ENCODE peak calls at places on chromosomes 6 and 20, in four cellular contexts. B, R, Z and E are unnamed samples.

GRCh38 chr6:98094696-98095095 is 739.7 kb upstream of the POU3F2 start:
- DNase-seq in B (no peak), R (no peak), Z (no peak), E (no peak)

GRCh38 chr20:41340327-41341055 is at the start of gene LPIN3:
- DNase-seq in B (peak), R (peak), Z (peak), E (peak)

GRCh38 chr6:36217188-36217587 is 20.6 kb downstream of the BRPF3 start:
- DNase-seq in B (no peak), R (no peak), Z (no peak), E (no peak)

GRCh38 chr6:11854418-11855165 is 76.0 kb upstream of the ADTRP start:
- DNase-seq in B (no peak), R (peak), Z (no peak), E (no peak)

GRCh38 chr6:2971420-2972218 is at the start of gene SERPINB6:
- DNase-seq in B (peak), R (peak), Z (peak), E (peak)

GRCh38 chr6:125415921-125416320 is 114.2 kb upstream of the HDDC2 start:
- DNase-seq in B (no peak), R (peak), Z (no peak), E (no peak)

GRCh38 chr20:1579488-1579887 is 22.0 kb upstream of the SIRPD start:
- DNase-seq in B (no peak), R (no peak), Z (no peak), E (no peak)

GRCh38 chr20:63691711-63692435 is 4.6 kb upstream of the TNFRSF6B start:
- DNase-seq in B (no peak), R (no peak), Z (peak), E (peak)

GRCh38 chr20:15627501-15627903 is 945.7 kb downstream of the KIF16B start:
- DNase-seq in B (no peak), R (no peak), Z (no peak), E (no peak)

DNA sequence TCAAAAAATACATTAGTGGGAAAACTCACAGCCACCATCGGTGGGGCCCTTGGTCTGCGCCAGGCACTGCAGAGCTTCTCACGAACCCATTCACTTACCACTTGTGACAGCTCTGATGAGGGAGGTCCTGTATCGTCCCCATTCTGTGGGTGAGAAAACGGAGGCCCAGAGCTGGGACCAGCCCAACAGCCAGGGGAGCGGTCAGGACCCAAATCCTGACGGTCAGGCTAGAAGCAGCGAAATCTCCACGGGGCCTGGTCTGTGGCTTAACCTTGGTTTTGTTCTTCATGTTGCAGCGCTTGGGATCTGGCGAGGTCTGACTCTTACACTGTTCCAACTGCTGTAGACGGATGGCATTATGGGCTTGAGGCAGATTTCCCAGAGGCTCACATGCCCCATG is 7.7 kb upstream of the VSX1 start:
- DNase-seq in B (no peak), R (no peak), Z (no peak), E (no peak)
- H3K4me3 ChIP-seq in B (no peak), R (no peak), Z (no peak), E (no peak)

GRCh38 chr20:53948383-53949318 is 121.7 kb downstream of the BCAS1 start:
- DNase-seq in B (no peak), R (no peak), Z (no peak), E (no peak)
- H3K4me3 ChIP-seq in B (no peak), R (no peak), Z (peak), E (no peak)

GRCh38 chr6:41505084-41506049 is 40.8 kb upstream of the FOXP4 start:
- DNase-seq in B (peak), R (peak), Z (peak), E (peak)

GRCh38 chr6:41503435-41503768 is 42.8 kb upstream of the FOXP4 start:
- DNase-seq in B (no peak), R (no peak), Z (no peak), E (no peak)

GRCh38 chr6:41502607-41503434 is 43.4 kb upstream of the FOXP4 start:
- DNase-seq in B (peak), R (no peak), Z (no peak), E (peak)

GRCh38 chr6:41504526-41505021 is 41.6 kb upstream of the FOXP4 start:
- DNase-seq in B (no peak), R (peak), Z (no peak), E (no peak)

GRCh38 chr6:41503841-41504525 is 42.2 kb upstream of the FOXP4 start:
- DNase-seq in B (peak), R (peak), Z (no peak), E (peak)
- H3K4me3 ChIP-seq in B (peak), R (peak), Z (peak), E (no peak)

DNA sequence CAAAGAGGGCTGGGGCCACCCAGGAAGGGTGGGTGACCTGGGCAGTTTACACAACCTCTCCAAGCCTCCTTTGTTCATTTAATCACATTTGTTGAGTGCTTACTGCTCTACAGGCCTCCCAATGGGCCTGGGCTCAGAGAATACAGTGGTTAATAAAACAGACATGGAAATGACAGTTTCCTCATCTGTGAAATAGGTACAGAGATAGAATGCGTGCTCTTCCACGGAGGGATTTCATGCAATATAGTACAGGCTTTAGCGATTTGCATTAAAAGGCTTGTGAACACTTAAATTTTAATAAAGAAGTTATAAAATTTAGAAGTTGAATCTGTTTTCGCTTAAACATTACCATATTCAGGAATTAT is 802 bp upstream of the FERMT1 start:
- DNase-seq in B (no peak), R (no peak), Z (no peak), E (no peak)
- H3K4me3 ChIP-seq in B (peak), R (no peak), Z (peak), E (no peak)

GRCh38 chr6:46528956-46529750 is 37.9 kb upstream of the RCAN2 start:
- DNase-seq in B (no peak), R (no peak), Z (no peak), E (no peak)
- H3K4me3 ChIP-seq in B (no peak), R (no peak), Z (no peak), E (no peak)

GRCh38 chr20:50165687-50166554 is 12.4 kb upstream of the PEDS1 start:
- DNase-seq in B (peak), R (peak), Z (peak), E (peak)
- H3K4me3 ChIP-seq in B (peak), R (peak), Z (peak), E (peak)

GRCh38 chr20:48227381-48227780 is 442.1 kb upstream of the SULF2 start:
- DNase-seq in B (no peak), R (no peak), Z (no peak), E (no peak)

GRCh38 chr20:48224531-48224930 is 439.2 kb upstream of the SULF2 start:
- DNase-seq in B (no peak), R (peak), Z (no peak), E (no peak)

GRCh38 chr20:48219306-48219705 is 434.0 kb upstream of the SULF2 start:
- DNase-seq in B (no peak), R (no peak), Z (no peak), E (no peak)

GRCh38 chr20:48223715-48224114 is 438.4 kb upstream of the SULF2 start:
- DNase-seq in B (no peak), R (no peak), Z (no peak), E (no peak)

DNA sequence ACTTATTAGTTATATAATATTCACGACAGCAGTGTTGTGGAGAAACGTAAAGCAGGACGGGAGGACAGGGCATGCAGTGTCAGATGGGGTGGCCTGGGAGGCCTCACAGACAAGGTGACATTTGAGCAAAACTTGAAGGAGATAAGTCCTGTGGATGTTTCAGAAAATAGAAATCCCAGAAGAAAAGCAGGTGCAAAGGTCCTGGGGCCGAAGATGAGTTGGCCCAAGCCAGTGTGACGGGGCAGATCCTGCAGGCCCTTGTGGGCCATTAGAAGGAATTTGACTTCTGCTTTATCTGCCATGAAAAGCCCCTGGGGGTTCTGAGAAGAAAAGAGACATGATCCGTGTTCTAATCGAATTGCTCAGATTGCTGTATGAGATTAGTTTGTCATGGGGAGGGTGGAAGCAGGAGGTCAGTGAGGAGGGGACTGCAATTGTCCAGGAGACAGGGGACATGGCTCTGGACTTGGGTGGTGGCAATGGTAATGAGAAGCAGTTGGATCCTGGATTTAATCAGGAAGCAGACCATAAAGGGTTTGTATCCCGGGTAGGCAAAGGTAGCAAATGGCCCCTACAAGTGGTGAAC is 437.4 kb upstream of the SULF2 start:
- DNase-seq in B (no peak), R (no peak), Z (no peak), E (no peak)
- H3K4me3 ChIP-seq in B (no peak), R (no peak), Z (no peak), E (no peak)

GRCh38 chr6:39881851-39882566 is 52.3 kb downstream of the MOCS1 start:
- DNase-seq in B (no peak), R (peak), Z (no peak), E (no peak)

GRCh38 chr6:39879535-39879934 is 54.7 kb downstream of the MOCS1 start:
- DNase-seq in B (no peak), R (peak), Z (no peak), E (no peak)

GRCh38 chr6:39884696-39885095 is 49.6 kb downstream of the MOCS1 start:
- DNase-seq in B (no peak), R (peak), Z (no peak), E (no peak)

GRCh38 chr6:39880521-39881048 is 53.7 kb downstream of the MOCS1 start:
- DNase-seq in B (no peak), R (no peak), Z (no peak), E (no peak)

GRCh38 chr6:39882567-39882953 is 51.7 kb downstream of the MOCS1 start:
- DNase-seq in B (peak), R (peak), Z (no peak), E (peak)
- H3K4me3 ChIP-seq in B (no peak), R (peak), Z (no peak), E (no peak)

GRCh38 chr6:157625764-157626163 is 197.3 kb upstream of the SNX9 start:
- DNase-seq in B (no peak), R (no peak), Z (no peak), E (no peak)
- H3K4me3 ChIP-seq in B (no peak), R (no peak), Z (no peak), E (no peak)